ENCODE peak calls at places on chromosomes 3 and 15, in seven cellular contexts. S, Q, U, F, K, W and L are unnamed samples. For H3K36me3, the result is how much of the 10 kb centered on the place peaks cover.

GRCh38 chr15:73694419-73694818 is 10.2 kb downstream of the CD276 start:
- DNase-seq in S (peak), Q (no peak), U (no peak), F (no peak), K (no peak), W (no peak), L (no peak)

GRCh38 chr3:24640330-24640877 is 145.8 kb upstream of the THRB start:
- DNase-seq in S (no peak), Q (peak), U (no peak), F (no peak), K (peak), W (no peak), L (no peak)

GRCh38 chr3:192850501-192850981 is 67.1 kb downstream of the MB21D2 start:
- DNase-seq in S (no peak), Q (peak), U (no peak), F (peak), K (no peak), W (no peak), L (no peak)

GRCh38 chr3:108472011-108472591 is 38.3 kb downstream of the MYH15 start:
- DNase-seq in S (no peak), Q (peak), U (no peak), F (no peak), K (peak), W (peak), L (peak)

GRCh38 chr3:142929109-142929508 is 34.4 kb downstream of the PAQR9 start:
- DNase-seq in S (peak), Q (peak), U (peak), F (no peak), K (peak), W (peak), L (peak)

GRCh38 chr3:40167958-40168357 is 141.5 kb upstream of the EIF1B start:
- DNase-seq in S (no peak), Q (no peak), U (no peak), F (no peak), K (no peak), W (no peak), L (no peak)

GRCh38 chr3:184778426-184779332 is 33.3 kb upstream of the VPS8 start:
- DNase-seq in S (no peak), Q (no peak), U (no peak), F (no peak), K (no peak), W (no peak), L (no peak)

GRCh38 chr3:14524311-14524711 is 15.8 kb downstream of the GRIP2 start:
- DNase-seq in S (peak), Q (no peak), U (peak), F (no peak), K (no peak), W (no peak), L (no peak)

GRCh38 chr3:9196009-9196408 is 53.4 kb downstream of the SRGAP3 start:
- DNase-seq in S (no peak), Q (no peak), U (no peak), F (no peak), K (no peak), W (no peak), L (no peak)

GRCh38 chr15:60552224-60552623 is 73.3 kb upstream of the ICE2 start:
- DNase-seq in S (no peak), Q (no peak), U (no peak), F (no peak), K (no peak), W (no peak), L (no peak)

GRCh38 chr3:185397676-185398075 is 34.7 kb downstream of the MAP3K13 start:
- DNase-seq in S (no peak), Q (no peak), U (peak), F (no peak), K (no peak), W (peak), L (peak)

GRCh38 chr3:51646091-51646490 is 25.0 kb upstream of the TEX264 start:
- DNase-seq in S (no peak), Q (no peak), U (no peak), F (no peak), K (no peak), W (no peak), L (no peak)

GRCh38 chr3:169215461-169215860 is 448.1 kb downstream of the MECOM start:
- DNase-seq in S (no peak), Q (no peak), U (no peak), F (no peak), K (no peak), W (no peak), L (no peak)

GRCh38 chr3:138051946-138052802 is 42.2 kb downstream of the CLDN18 start:
- DNase-seq in S (no peak), Q (peak), U (no peak), F (no peak), K (peak), W (peak), L (peak)

GRCh38 chr3:105745046-105745445 is 123.8 kb downstream of the CBLB start:
- DNase-seq in S (no peak), Q (no peak), U (no peak), F (no peak), K (no peak), W (no peak), L (no peak)

GRCh38 chr15:95690631-95691340 is 639.7 kb upstream of the NR2F2 start:
- DNase-seq in S (no peak), Q (peak), U (no peak), F (peak), K (no peak), W (no peak), L (no peak)

GRCh38 chr3:110814170-110815007 is 257.2 kb upstream of the NECTIN3 start:
- DNase-seq in S (no peak), Q (peak), U (no peak), F (peak), K (peak), W (no peak), L (no peak)

GRCh38 chr15:29401644-29402043 is 132.0 kb upstream of the NSMCE3 start:
- DNase-seq in S (no peak), Q (no peak), U (no peak), F (no peak), K (no peak), W (no peak), L (no peak)

GRCh38 chr3:139472380-139473010 is 3.8 kb downstream of the RBP2 start:
- DNase-seq in S (peak), Q (no peak), U (no peak), F (no peak), K (no peak), W (peak), L (no peak)

GRCh38 chr15:55897560-55898336 is 95.7 kb downstream of the NEDD4 start:
- DNase-seq in S (peak), Q (peak), U (no peak), F (no peak), K (no peak), W (peak), L (peak)

GRCh38 chr3:127819656-127820055 is 2.7 kb downstream of the MGLL start:
- DNase-seq in S (no peak), Q (no peak), U (no peak), F (no peak), K (no peak), W (no peak), L (no peak)

GRCh38 chr3:17687585-17687984 is 54.8 kb downstream of the TBC1D5 start:
- DNase-seq in S (no peak), Q (no peak), U (no peak), F (no peak), K (no peak), W (no peak), L (no peak)

GRCh38 chr15:70490838-70491155 is 272.6 kb downstream of the UACA start:
- DNase-seq in S (no peak), Q (no peak), U (no peak), F (no peak), K (no peak), W (no peak), L (no peak)

GRCh38 chr3:112637700-112638099 is 3.2 kb downstream of the CCDC80 start:
- DNase-seq in S (no peak), Q (no peak), U (no peak), F (no peak), K (no peak), W (no peak), L (no peak)

GRCh38 chr3:184636774-184637316 is 75.0 kb downstream of the MAGEF1 start:
- DNase-seq in S (no peak), Q (peak), U (no peak), F (no peak), K (no peak), W (no peak), L (no peak)

GRCh38 chr3:123644358-123644757 is 59.5 kb upstream of the HACD2 start:
- DNase-seq in S (no peak), Q (no peak), U (no peak), F (no peak), K (no peak), W (no peak), L (no peak)
- H3K36me3 ChIP-seq in S (under half), Q (under half), U (under half), F (under half), K (under half), W (under half), L (under half)

GRCh38 chr3:37987315-37987697 is 3.3 kb upstream of the VILL start:
- DNase-seq in S (no peak), Q (no peak), U (no peak), F (no peak), K (no peak), W (no peak), L (no peak)

GRCh38 chr3:37984596-37984995 is 6.0 kb upstream of the VILL start:
- DNase-seq in S (no peak), Q (no peak), U (no peak), F (no peak), K (no peak), W (no peak), L (no peak)

GRCh38 chr3:37986479-37987314 is 3.9 kb upstream of the VILL start:
- DNase-seq in S (no peak), Q (peak), U (no peak), F (no peak), K (no peak), W (peak), L (no peak)

GRCh38 chr3:37984051-37984450 is 6.5 kb upstream of the VILL start:
- DNase-seq in S (no peak), Q (no peak), U (no peak), F (no peak), K (no peak), W (no peak), L (no peak)

GRCh38 chr3:37985637-37986320 is 4.8 kb upstream of the VILL start:
- DNase-seq in S (no peak), Q (no peak), U (no peak), F (no peak), K (no peak), W (peak), L (no peak)
- TF ChIP-seq CTCF in S (no peak), Q (no peak), U (no peak), F (no peak), K (no peak), W (no peak), L (peak)

DNA sequence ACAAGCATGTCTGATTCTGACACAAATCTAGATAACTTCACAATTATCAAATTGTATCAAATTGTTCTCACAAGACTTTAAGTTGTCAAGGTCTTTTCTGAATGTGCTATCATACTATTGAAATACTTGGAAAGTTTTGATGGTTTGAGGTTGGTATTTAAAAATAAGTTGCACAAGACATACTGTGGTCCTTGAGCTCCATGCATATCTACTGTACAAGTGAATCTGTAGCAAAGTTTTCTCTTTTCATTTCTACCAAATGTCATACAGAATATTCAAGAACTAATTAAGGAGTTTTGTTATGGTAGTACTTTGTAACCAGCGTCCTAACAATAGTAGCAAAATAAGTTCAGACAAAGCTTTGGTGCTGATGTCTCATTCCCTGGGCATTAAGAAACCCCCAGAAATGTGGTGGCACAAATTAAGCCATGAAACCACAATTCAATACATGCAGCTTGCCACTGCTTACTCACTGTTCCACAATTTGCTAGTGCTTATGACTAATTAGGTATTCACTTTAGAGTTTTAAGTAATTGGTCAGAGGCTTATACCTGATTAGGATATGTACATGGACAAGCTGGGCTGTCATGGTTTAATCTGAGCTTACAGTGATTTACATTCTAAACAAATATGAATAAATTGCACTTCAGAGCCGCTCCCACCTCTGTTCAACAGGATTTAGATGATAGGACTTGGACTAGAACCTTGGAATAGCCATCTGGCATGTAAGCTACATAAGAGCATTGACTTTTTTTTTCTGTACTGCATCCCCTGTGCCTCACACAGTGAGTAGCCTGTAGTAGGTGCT is 8.8 kb downstream of the TBC1D23 start:
- DNase-seq in S (no peak), Q (peak), U (no peak), F (no peak), K (peak), W (no peak), L (peak)
- H3K4me3 ChIP-seq in S (peak), Q (peak), U (no peak), F (no peak), K (no peak), W (no peak), L (peak)

GRCh38 chr3:167709690-167710089 is 25.0 kb downstream of the PDCD10 start:
- DNase-seq in S (no peak), Q (no peak), U (no peak), F (no peak), K (no peak), W (no peak), L (no peak)
- H3K36me3 ChIP-seq in S (under half), Q (under half), U (under half), F (under half), K (under half), W (under half), L (under half)

GRCh38 chr3:187295635-187296034 is 4.1 kb upstream of the MASP1 start:
- DNase-seq in S (no peak), Q (peak), U (no peak), F (no peak), K (no peak), W (no peak), L (no peak)
- TF ChIP-seq CTCF in S (peak), Q (peak), U (peak), F (peak), K (peak), W (no peak), L (peak)

GRCh38 chr3:84962460-84962859 is 3.7 kb downstream of the CADM2 start:
- DNase-seq in S (no peak), Q (no peak), U (no peak), F (no peak), K (no peak), W (no peak), L (no peak)
- H3K4me3 ChIP-seq in S (peak), Q (no peak), U (no peak), F (no peak), K (no peak), W (no peak), L (no peak)